ENCODE peak calls at places on chromosomes 6 and 20, in eight cellular contexts. E, K, D, S, P, A, H and V are unnamed samples.

GRCh38 chr20:43726333-43726732 is 469 bp downstream of the GTSF1L start:
- DNase-seq in E (no peak), K (no peak), D (no peak), S (no peak), P (no peak), A (no peak), H (no peak), V (no peak)

GRCh38 chr6:16722616-16723015 is 38.6 kb downstream of the ATXN1 start:
- DNase-seq in E (no peak), K (no peak), D (no peak), S (no peak), P (no peak), A (no peak), H (no peak), V (no peak)

GRCh38 chr6:73817238-73817637 is 121.2 kb downstream of the CD109 start:
- DNase-seq in E (no peak), K (no peak), D (no peak), S (no peak), P (no peak), A (no peak), H (no peak), V (no peak)

GRCh38 chr20:38604873-38605303 is 3.3 kb downstream of the ARHGAP40 start:
- DNase-seq in E (peak), K (no peak), D (peak), S (no peak), P (no peak), A (peak), H (no peak), V (peak)

GRCh38 chr6:37554480-37554819 is 54.8 kb upstream of the CCDC167 start:
- DNase-seq in E (peak), K (no peak), D (no peak), S (no peak), P (no peak), A (no peak), H (no peak), V (peak)

GRCh38 chr6:19603716-19604115 is 233.5 kb upstream of the ID4 start:
- DNase-seq in E (no peak), K (no peak), D (no peak), S (no peak), P (no peak), A (no peak), H (no peak), V (no peak)

GRCh38 chr6:149211046-149211571 is 106.4 kb upstream of the TAB2 start:
- DNase-seq in E (no peak), K (no peak), D (no peak), S (no peak), P (peak), A (no peak), H (no peak), V (peak)

GRCh38 chr6:31702421-31702818 is 704 bp downstream of the ABHD16A start:
- DNase-seq in E (no peak), K (no peak), D (no peak), S (peak), P (no peak), A (no peak), H (no peak), V (no peak)

GRCh38 chr6:136752554-136752953 is 39.7 kb downstream of the MAP3K5 start:
- DNase-seq in E (no peak), K (no peak), D (no peak), S (no peak), P (no peak), A (no peak), H (no peak), V (no peak)

GRCh38 chr20:25236450-25237304 is 11.2 kb upstream of the PYGB start:
- DNase-seq in E (no peak), K (no peak), D (no peak), S (no peak), P (no peak), A (no peak), H (no peak), V (no peak)

GRCh38 chr6:19042452-19042851 is 655.3 kb downstream of the RNF144B start:
- DNase-seq in E (no peak), K (no peak), D (no peak), S (no peak), P (no peak), A (no peak), H (no peak), V (no peak)

GRCh38 chr6:41079080-41079479 is 6.3 kb downstream of the NFYA start:
- DNase-seq in E (no peak), K (no peak), D (no peak), S (no peak), P (no peak), A (no peak), H (no peak), V (no peak)

GRCh38 chr20:58216334-58216733 is 12.1 kb downstream of the ANKRD60 start:
- DNase-seq in E (no peak), K (no peak), D (no peak), S (no peak), P (no peak), A (no peak), H (no peak), V (no peak)

GRCh38 chr20:57383447-57384347 is 7.5 kb upstream of the RBM38 start:
- DNase-seq in E (no peak), K (no peak), D (no peak), S (no peak), P (no peak), A (no peak), H (no peak), V (no peak)

GRCh38 chr6:135358907-135359459 is 138.6 kb downstream of the AHI1 start:
- DNase-seq in E (no peak), K (no peak), D (no peak), S (no peak), P (no peak), A (no peak), H (no peak), V (no peak)

GRCh38 chr6:157570104-157570503 is 189.1 kb downstream of the ZDHHC14 start:
- DNase-seq in E (no peak), K (no peak), D (no peak), S (no peak), P (no peak), A (no peak), H (no peak), V (no peak)

GRCh38 chr6:87274660-87275273 is 47.6 kb upstream of the SMIM8 start:
- DNase-seq in E (no peak), K (no peak), D (peak), S (no peak), P (no peak), A (no peak), H (peak), V (peak)

GRCh38 chr6:132065556-132065955 is 114.4 kb upstream of the CCN2 start:
- DNase-seq in E (no peak), K (no peak), D (no peak), S (no peak), P (no peak), A (no peak), H (no peak), V (no peak)

GRCh38 chr6:132959927-132960326 is 145.6 kb downstream of the RPS12 start:
- DNase-seq in E (no peak), K (no peak), D (no peak), S (no peak), P (no peak), A (no peak), H (no peak), V (no peak)

GRCh38 chr6:87210979-87211378 is 55.6 kb downstream of the ZNF292 start:
- DNase-seq in E (no peak), K (no peak), D (no peak), S (no peak), P (peak), A (no peak), H (no peak), V (no peak)